ENCODE peak calls at places on chromosome 5, in ten cellular contexts. One of them, this sample, is unnamed.

GRCh38 chr5:180718810-180719453 is 20.9 kb downstream of the OR2Y1 start:
- DNase-seq in spleen: no peak
- DNase-seq in HFF-Myc: peak
- DNase-seq in right atrium auricular region: no peak
- DNase-seq in AG04450: peak
- DNase-seq in B cell: peak
- DNase-seq in HCT116: peak
- DNase-seq in suprapubic skin: no peak
- DNase-seq in HepG2: peak
- DNase-seq in glutamatergic neuron: no peak
- DNase-seq in this sample: peak

GRCh38 chr5:72956324-72957140 is 691 bp downstream of the FCHO2 start:
- DNase-seq in right atrium auricular region: no peak
- DNase-seq in suprapubic skin: peak
- DNase-seq in AG04450: no peak
- DNase-seq in HepG2: peak
- DNase-seq in B cell: no peak
- DNase-seq in spleen: peak
- DNase-seq in HCT116: no peak
- DNase-seq in HFF-Myc: no peak
- DNase-seq in glutamatergic neuron: peak
- DNase-seq in this sample: no peak

GRCh38 chr5:72066658-72067057 is 40.6 kb upstream of the MAP1B start:
- DNase-seq in spleen: no peak
- DNase-seq in suprapubic skin: no peak
- DNase-seq in right atrium auricular region: no peak
- DNase-seq in glutamatergic neuron: no peak
- DNase-seq in HFF-Myc: no peak
- DNase-seq in B cell: no peak
- DNase-seq in AG04450: peak
- DNase-seq in HepG2: no peak
- DNase-seq in HCT116: peak
- DNase-seq in this sample: peak

GRCh38 chr5:141841376-141841775 is 36.8 kb downstream of the PCDH1 start:
- DNase-seq in HepG2: no peak
- DNase-seq in suprapubic skin: no peak
- DNase-seq in AG04450: no peak
- DNase-seq in spleen: no peak
- DNase-seq in glutamatergic neuron: no peak
- DNase-seq in HFF-Myc: no peak
- DNase-seq in HCT116: no peak
- DNase-seq in B cell: no peak
- DNase-seq in right atrium auricular region: no peak
- DNase-seq in this sample: no peak

GRCh38 chr5:126139086-126139485 is 284.1 kb upstream of the GRAMD2B start:
- DNase-seq in HepG2: no peak
- DNase-seq in HFF-Myc: no peak
- DNase-seq in B cell: no peak
- DNase-seq in spleen: no peak
- DNase-seq in HCT116: no peak
- DNase-seq in suprapubic skin: no peak
- DNase-seq in glutamatergic neuron: no peak
- DNase-seq in AG04450: no peak
- DNase-seq in right atrium auricular region: no peak
- DNase-seq in this sample: no peak

GRCh38 chr5:13660072-13660471 is 284.4 kb downstream of the DNAH5 start:
- DNase-seq in right atrium auricular region: no peak
- DNase-seq in suprapubic skin: no peak
- DNase-seq in HCT116: no peak
- DNase-seq in AG04450: no peak
- DNase-seq in HFF-Myc: no peak
- DNase-seq in HepG2: no peak
- DNase-seq in B cell: no peak
- DNase-seq in spleen: no peak
- DNase-seq in glutamatergic neuron: no peak
- DNase-seq in this sample: no peak

GRCh38 chr5:89396262-89396975 is 513.4 kb upstream of the MEF2C start:
- DNase-seq in spleen: no peak
- DNase-seq in glutamatergic neuron: no peak
- DNase-seq in suprapubic skin: no peak
- DNase-seq in B cell: peak
- DNase-seq in HFF-Myc: no peak
- DNase-seq in right atrium auricular region: no peak
- DNase-seq in HCT116: no peak
- DNase-seq in AG04450: no peak
- DNase-seq in HepG2: no peak
- DNase-seq in this sample: no peak

GRCh38 chr5:35626108-35626507 is 8.4 kb downstream of the SPEF2 start:
- DNase-seq in right atrium auricular region: no peak
- DNase-seq in HCT116: no peak
- DNase-seq in suprapubic skin: no peak
- DNase-seq in spleen: no peak
- DNase-seq in HFF-Myc: no peak
- DNase-seq in glutamatergic neuron: no peak
- DNase-seq in AG04450: no peak
- DNase-seq in B cell: no peak
- DNase-seq in HepG2: no peak
- DNase-seq in this sample: no peak

GRCh38 chr5:127313847-127314473 is 23.4 kb downstream of the MEGF10 start:
- DNase-seq in B cell: peak
- DNase-seq in spleen: peak
- DNase-seq in AG04450: peak
- DNase-seq in HepG2: peak
- DNase-seq in HFF-Myc: no peak
- DNase-seq in glutamatergic neuron: peak
- DNase-seq in suprapubic skin: no peak
- DNase-seq in HCT116: peak
- DNase-seq in right atrium auricular region: peak
- DNase-seq in this sample: no peak

GRCh38 chr5:140632366-140633080 is 452 bp downstream of the CD14 start:
- DNase-seq in B cell: peak
- DNase-seq in spleen: peak
- DNase-seq in suprapubic skin: peak
- DNase-seq in HFF-Myc: no peak
- DNase-seq in HepG2: no peak
- DNase-seq in AG04450: no peak
- DNase-seq in right atrium auricular region: peak
- DNase-seq in HCT116: no peak
- DNase-seq in glutamatergic neuron: no peak
- DNase-seq in this sample: no peak
- TF ChIP-seq CTCF in B cell: no peak
- TF ChIP-seq CTCF in spleen: no peak
- TF ChIP-seq CTCF in suprapubic skin: no peak
- TF ChIP-seq CTCF in HFF-Myc: no peak
- TF ChIP-seq CTCF in HepG2: no peak
- TF ChIP-seq CTCF in AG04450: no peak
- TF ChIP-seq CTCF in right atrium auricular region: no peak
- TF ChIP-seq CTCF in HCT116: no peak
- TF ChIP-seq CTCF in glutamatergic neuron: no peak
- TF ChIP-seq CTCF in this sample: no peak

GRCh38 chr5:3512291-3512690 is 83.3 kb upstream of the IRX1 start:
- DNase-seq in HFF-Myc: no peak
- DNase-seq in glutamatergic neuron: no peak
- DNase-seq in AG04450: no peak
- DNase-seq in B cell: no peak
- DNase-seq in HCT116: no peak
- DNase-seq in HepG2: no peak
- DNase-seq in spleen: no peak
- DNase-seq in suprapubic skin: no peak
- DNase-seq in right atrium auricular region: no peak
- DNase-seq in this sample: no peak

GRCh38 chr5:3511774-3512173 is 83.9 kb upstream of the IRX1 start:
- DNase-seq in spleen: no peak
- DNase-seq in B cell: no peak
- DNase-seq in HFF-Myc: no peak
- DNase-seq in glutamatergic neuron: no peak
- DNase-seq in HCT116: no peak
- DNase-seq in AG04450: no peak
- DNase-seq in suprapubic skin: no peak
- DNase-seq in HepG2: no peak
- DNase-seq in right atrium auricular region: no peak
- DNase-seq in this sample: no peak

GRCh38 chr5:3510642-3511041 is 85.0 kb upstream of the IRX1 start:
- DNase-seq in right atrium auricular region: no peak
- DNase-seq in suprapubic skin: no peak
- DNase-seq in HCT116: no peak
- DNase-seq in HepG2: no peak
- DNase-seq in glutamatergic neuron: no peak
- DNase-seq in HFF-Myc: no peak
- DNase-seq in B cell: no peak
- DNase-seq in spleen: peak
- DNase-seq in AG04450: no peak
- DNase-seq in this sample: no peak

GRCh38 chr5:3509290-3509689 is 86.3 kb upstream of the IRX1 start:
- DNase-seq in suprapubic skin: no peak
- DNase-seq in spleen: no peak
- DNase-seq in right atrium auricular region: no peak
- DNase-seq in B cell: no peak
- DNase-seq in AG04450: no peak
- DNase-seq in HFF-Myc: no peak
- DNase-seq in glutamatergic neuron: no peak
- DNase-seq in HepG2: peak
- DNase-seq in HCT116: no peak
- DNase-seq in this sample: no peak
- TF ChIP-seq CTCF in suprapubic skin: no peak
- TF ChIP-seq CTCF in spleen: no peak
- TF ChIP-seq CTCF in right atrium auricular region: peak
- TF ChIP-seq CTCF in B cell: no peak
- TF ChIP-seq CTCF in AG04450: no peak
- TF ChIP-seq CTCF in HFF-Myc: no peak
- TF ChIP-seq CTCF in glutamatergic neuron: no peak
- TF ChIP-seq CTCF in HepG2: peak
- TF ChIP-seq CTCF in HCT116: no peak
- TF ChIP-seq CTCF in this sample: no peak

GRCh38 chr5:92889140-92889539 is 691.9 kb downstream of the NR2F1-AS1 start:
- DNase-seq in spleen: no peak
- DNase-seq in right atrium auricular region: no peak
- DNase-seq in glutamatergic neuron: no peak
- DNase-seq in HFF-Myc: no peak
- DNase-seq in suprapubic skin: no peak
- DNase-seq in AG04450: no peak
- DNase-seq in HCT116: no peak
- DNase-seq in HepG2: no peak
- DNase-seq in B cell: no peak
- DNase-seq in this sample: no peak

GRCh38 chr5:92884464-92884863 is 696.6 kb downstream of the NR2F1-AS1 start:
- DNase-seq in B cell: no peak
- DNase-seq in HepG2: no peak
- DNase-seq in spleen: no peak
- DNase-seq in HCT116: no peak
- DNase-seq in glutamatergic neuron: no peak
- DNase-seq in suprapubic skin: no peak
- DNase-seq in right atrium auricular region: no peak
- DNase-seq in HFF-Myc: no peak
- DNase-seq in AG04450: no peak
- DNase-seq in this sample: no peak

GRCh38 chr5:92886751-92887150 is 694.3 kb downstream of the NR2F1-AS1 start:
- DNase-seq in HepG2: no peak
- DNase-seq in spleen: no peak
- DNase-seq in right atrium auricular region: no peak
- DNase-seq in B cell: no peak
- DNase-seq in HFF-Myc: no peak
- DNase-seq in AG04450: no peak
- DNase-seq in glutamatergic neuron: no peak
- DNase-seq in HCT116: no peak
- DNase-seq in suprapubic skin: no peak
- DNase-seq in this sample: no peak

GRCh38 chr5:92887254-92887653 is 693.8 kb downstream of the NR2F1-AS1 start:
- DNase-seq in suprapubic skin: no peak
- DNase-seq in glutamatergic neuron: no peak
- DNase-seq in HFF-Myc: no peak
- DNase-seq in spleen: no peak
- DNase-seq in AG04450: no peak
- DNase-seq in right atrium auricular region: no peak
- DNase-seq in HCT116: no peak
- DNase-seq in HepG2: peak
- DNase-seq in B cell: no peak
- DNase-seq in this sample: no peak

GRCh38 chr5:92885950-92886349 is 695.1 kb downstream of the NR2F1-AS1 start:
- DNase-seq in HepG2: peak
- DNase-seq in HCT116: no peak
- DNase-seq in AG04450: no peak
- DNase-seq in suprapubic skin: no peak
- DNase-seq in HFF-Myc: no peak
- DNase-seq in spleen: no peak
- DNase-seq in right atrium auricular region: no peak
- DNase-seq in B cell: no peak
- DNase-seq in glutamatergic neuron: peak
- DNase-seq in this sample: no peak
- TF ChIP-seq CTCF in HepG2: peak
- TF ChIP-seq CTCF in HCT116: peak
- TF ChIP-seq CTCF in AG04450: no peak
- TF ChIP-seq CTCF in suprapubic skin: no peak
- TF ChIP-seq CTCF in HFF-Myc: no peak
- TF ChIP-seq CTCF in spleen: no peak
- TF ChIP-seq CTCF in right atrium auricular region: no peak
- TF ChIP-seq CTCF in B cell: no peak
- TF ChIP-seq CTCF in glutamatergic neuron: no peak
- TF ChIP-seq CTCF in this sample: no peak

DNA sequence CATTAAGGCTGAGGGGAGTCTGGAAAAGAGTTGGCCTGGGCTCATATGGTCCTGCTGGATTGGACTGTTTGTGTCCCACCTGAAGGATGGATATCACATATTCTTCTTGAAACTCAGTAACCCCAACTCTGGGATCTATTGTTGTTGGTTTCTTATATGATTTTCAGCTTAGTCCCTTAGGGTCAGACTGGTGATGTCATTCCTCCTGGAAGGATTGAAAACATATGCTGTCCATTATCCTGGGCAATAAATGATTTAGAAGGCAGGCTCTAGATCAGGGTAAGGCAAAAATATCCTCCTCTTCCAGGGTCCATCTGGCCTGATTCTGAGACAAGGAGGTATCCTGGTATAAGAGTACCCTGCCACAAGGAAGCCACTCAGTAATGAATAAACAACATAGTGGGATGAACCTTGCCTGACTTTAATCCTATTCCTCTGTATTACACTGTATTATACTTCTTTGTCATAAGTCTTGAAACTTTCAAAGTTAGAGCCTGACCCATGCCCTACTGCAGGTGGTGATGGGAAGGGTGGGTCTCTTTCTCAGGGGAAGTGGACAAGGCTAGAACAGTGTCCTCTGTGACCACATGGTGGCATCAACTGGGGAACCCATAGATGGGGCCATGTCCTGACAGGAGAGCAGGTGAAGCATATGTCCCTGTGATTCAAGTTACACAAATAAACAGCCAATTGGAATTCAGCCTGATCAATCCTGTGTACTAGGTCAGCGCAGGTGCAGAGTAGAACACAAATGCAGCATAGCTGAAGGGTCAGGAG is 454.4 kb upstream of the TRPC7 start:
- DNase-seq in HFF-Myc: no peak
- DNase-seq in B cell: no peak
- DNase-seq in glutamatergic neuron: no peak
- DNase-seq in HepG2: no peak
- DNase-seq in AG04450: no peak
- DNase-seq in spleen: no peak
- DNase-seq in right atrium auricular region: no peak
- DNase-seq in HCT116: no peak
- DNase-seq in suprapubic skin: no peak
- DNase-seq in this sample: no peak
- TF ChIP-seq CTCF in HFF-Myc: no peak
- TF ChIP-seq CTCF in B cell: no peak
- TF ChIP-seq CTCF in glutamatergic neuron: no peak
- TF ChIP-seq CTCF in HepG2: no peak
- TF ChIP-seq CTCF in AG04450: no peak
- TF ChIP-seq CTCF in spleen: no peak
- TF ChIP-seq CTCF in right atrium auricular region: no peak
- TF ChIP-seq CTCF in HCT116: peak
- TF ChIP-seq CTCF in suprapubic skin: no peak
- TF ChIP-seq CTCF in this sample: no peak

GRCh38 chr5:134374234-134374633 is 2.9 kb downstream of the UBE2B start:
- DNase-seq in suprapubic skin: no peak
- DNase-seq in HFF-Myc: no peak
- DNase-seq in HCT116: no peak
- DNase-seq in AG04450: no peak
- DNase-seq in spleen: no peak
- DNase-seq in B cell: no peak
- DNase-seq in glutamatergic neuron: no peak
- DNase-seq in HepG2: no peak
- DNase-seq in right atrium auricular region: no peak
- DNase-seq in this sample: no peak
- TF ChIP-seq CTCF in suprapubic skin: no peak
- TF ChIP-seq CTCF in HFF-Myc: no peak
- TF ChIP-seq CTCF in HCT116: no peak
- TF ChIP-seq CTCF in AG04450: no peak
- TF ChIP-seq CTCF in spleen: no peak
- TF ChIP-seq CTCF in B cell: no peak
- TF ChIP-seq CTCF in glutamatergic neuron: no peak
- TF ChIP-seq CTCF in HepG2: peak
- TF ChIP-seq CTCF in right atrium auricular region: no peak
- TF ChIP-seq CTCF in this sample: no peak